ENCODE peak calls at places on chromosomes 3 and 15, in nine cellular contexts. V is spleen, K is aorta, Z is A549, B is cardiac muscle cell, G is upper lobe of right lung, E is PC-9, W is GM23248, L is right cardiac atrium. T is an unnamed sample. For H3K4me1, the result is how much of the 10 kb centered on the place peaks cover.

GRCh38 chr15:51076142-51076897 is 18.4 kb downstream of the TNFAIP8L3 start:
- DNase-seq in G (no peak), E (no peak), W (no peak), B (no peak), L (no peak), K (no peak), Z (no peak), V (no peak), T (no peak)

GRCh38 chr3:173789530-173789929 is 392.0 kb downstream of the NLGN1 start:
- DNase-seq in W (peak), K (no peak), E (no peak), B (no peak), G (no peak), V (no peak), L (no peak), Z (no peak), T (peak)

GRCh38 chr3:12922881-12923431 is 81.6 kb upstream of the RPL32 start:
- DNase-seq in W (no peak), G (no peak), B (no peak), L (no peak), V (no peak), E (no peak), Z (no peak), K (no peak), T (no peak)

GRCh38 chr15:66931768-66932633 is 133.4 kb upstream of the SMAD3 start:
- DNase-seq in V (no peak), L (no peak), W (peak), B (peak), K (peak), E (peak), Z (peak), G (peak), T (peak)

GRCh38 chr15:86863226-86863915 is 783.7 kb downstream of the AGBL1 start:
- DNase-seq in G (no peak), V (no peak), Z (no peak), L (no peak), E (no peak), W (peak), K (no peak), B (peak), T (peak)

GRCh38 chr3:197682713-197683112 is 54.0 kb downstream of the RUBCN start:
- DNase-seq in G (no peak), Z (peak), E (no peak), B (peak), W (no peak), V (no peak), K (no peak), L (no peak), T (no peak)

GRCh38 chr3:140398387-140398786 is 279.5 kb upstream of the TRIM42 start:
- DNase-seq in E (no peak), G (no peak), L (no peak), K (no peak), Z (no peak), W (no peak), V (no peak), B (no peak), T (no peak)

GRCh38 chr3:50516048-50516871 is 12.8 kb upstream of the CACNA2D2 start:
- DNase-seq in K (no peak), W (peak), V (peak), L (peak), E (no peak), Z (no peak), B (peak), G (peak), T (no peak)

GRCh38 chr3:123758081-123758564 is 126.0 kb downstream of the MYLK start:
- DNase-seq in Z (peak), V (no peak), L (no peak), K (peak), G (no peak), B (no peak), E (no peak), W (peak), T (peak)

GRCh38 chr3:53166781-53167291 is 5.8 kb downstream of the PRKCD start:
- DNase-seq in K (peak), E (no peak), B (no peak), W (peak), L (peak), G (peak), V (peak), Z (no peak), T (peak)

GRCh38 chr15:79853492-79854328 is 43.1 kb downstream of the MTHFS start:
- DNase-seq in B (peak), K (no peak), G (no peak), L (peak), Z (peak), W (peak), V (peak), E (peak), T (peak)

GRCh38 chr3:177610677-177611654 is 413.7 kb upstream of the TBL1XR1 start:
- DNase-seq in V (no peak), G (no peak), W (no peak), B (peak), L (peak), Z (no peak), E (peak), K (no peak), T (peak)

GRCh38 chr15:52383100-52383588 is 87.5 kb upstream of the MYO5C start:
- DNase-seq in L (no peak), V (no peak), E (no peak), K (no peak), G (no peak), W (peak), Z (no peak), B (no peak), T (peak)

GRCh38 chr3:153624310-153625030 is 462.4 kb downstream of the RAP2B start:
- DNase-seq in Z (no peak), L (no peak), W (no peak), E (no peak), K (no peak), V (no peak), G (no peak), B (no peak), T (no peak)

GRCh38 chr3:122415104-122415744 is 638 bp downstream of the WDR5B start:
- DNase-seq in L (no peak), B (peak), V (no peak), K (no peak), Z (peak), E (peak), G (no peak), W (peak), T (peak)

GRCh38 chr3:14775011-14775410 is 43.8 kb upstream of the FGD5 start:
- DNase-seq in Z (no peak), W (no peak), L (no peak), E (no peak), K (no peak), V (peak), B (no peak), G (peak), T (no peak)

GRCh38 chr15:67884514-67885225 is 44.8 kb upstream of the RNU6-1 start:
- DNase-seq in L (peak), B (peak), Z (peak), V (peak), K (peak), G (peak), E (peak), W (peak), T (peak)

GRCh38 chr3:44833394-44833793 is 28.3 kb upstream of the TMEM42 start:
- DNase-seq in L (no peak), Z (no peak), G (no peak), K (no peak), E (no peak), B (peak), W (no peak), V (no peak), T (no peak)

GRCh38 chr3:121786485-121786884 is 36.9 kb upstream of the GOLGB1 start:
- DNase-seq in Z (no peak), B (no peak), K (no peak), G (no peak), L (no peak), V (no peak), W (peak), E (no peak), T (no peak)

GRCh38 chr15:90931737-90932659 is at the start of gene HDDC3:
- DNase-seq in L (peak), B (peak), G (peak), K (peak), V (peak), W (peak), E (peak), Z (peak), T (peak)

GRCh38 chr3:57354768-57355167 is 62.3 kb upstream of the ASB14 start:
- DNase-seq in L (no peak), E (no peak), W (no peak), B (no peak), Z (no peak), V (no peak), K (no peak), G (no peak), T (no peak)

GRCh38 chr3:16073218-16073617 is 101.3 kb upstream of the GALNT15 start:
- DNase-seq in Z (no peak), V (no peak), B (no peak), W (no peak), E (no peak), G (no peak), K (no peak), L (no peak), T (peak)

GRCh38 chr3:56790016-56790950 is 11.5 kb downstream of the ARHGEF3 start:
- DNase-seq in V (no peak), E (no peak), L (no peak), G (no peak), B (no peak), W (no peak), Z (no peak), K (no peak), T (no peak)

GRCh38 chr15:44662478-44663409 is 718 bp downstream of the SPG11 start:
- DNase-seq in B (peak), W (peak), G (peak), K (peak), V (peak), E (peak), Z (peak), L (peak), T (peak)

GRCh38 chr15:94061041-94061440 is 170.3 kb upstream of the MCTP2 start:
- DNase-seq in G (no peak), K (no peak), B (no peak), Z (no peak), L (no peak), E (no peak), W (peak), V (no peak), T (peak)

GRCh38 chr3:22117751-22118346 is 366.8 kb upstream of the ZNF385D start:
- DNase-seq in K (no peak), Z (peak), L (no peak), V (no peak), G (no peak), W (peak), E (no peak), B (peak), T (peak)

DNA sequence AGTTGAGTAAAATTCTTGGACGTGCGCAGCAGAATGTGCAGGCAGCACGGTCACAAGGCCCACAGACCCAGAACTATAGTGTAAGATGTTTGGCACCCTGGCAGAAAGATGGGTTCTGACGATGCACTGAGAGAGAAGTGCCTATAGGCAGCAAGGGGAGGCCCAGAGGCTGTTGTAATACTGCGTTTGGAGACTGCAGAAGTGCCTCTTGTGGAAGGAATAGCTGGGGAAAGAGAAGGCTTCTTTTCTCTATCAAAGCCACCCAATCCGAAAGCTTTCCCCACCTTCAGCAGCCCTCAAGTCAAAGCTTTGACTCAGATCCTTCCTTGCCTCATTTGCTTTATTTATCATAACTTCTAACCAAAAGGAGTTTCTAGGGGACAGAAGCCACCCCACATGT is 5.2 kb upstream of the SIN3A start:
- DNase-seq in B (no peak), G (no peak), K (no peak), E (no peak), Z (no peak), V (no peak), W (peak), L (no peak), T (no peak)
- H3K4me3 ChIP-seq in B (no peak), G (peak), K (no peak), E (peak), Z (peak), V (no peak), W (peak), L (no peak), T (peak)

GRCh38 chr3:143441772-143442171 is 322.2 kb downstream of the CHST2 start:
- DNase-seq in G (no peak), W (no peak), Z (no peak), B (no peak), V (no peak), E (no peak), L (no peak), K (no peak), T (no peak)

GRCh38 chr3:143443851-143444331 is 324.3 kb downstream of the CHST2 start:
- DNase-seq in W (peak), G (no peak), V (no peak), B (no peak), L (peak), K (no peak), Z (peak), E (peak), T (peak)

GRCh38 chr3:143442761-143443477 is 323.3 kb downstream of the CHST2 start:
- DNase-seq in L (no peak), V (no peak), Z (no peak), E (no peak), B (no peak), W (peak), G (no peak), K (no peak), T (peak)

GRCh38 chr3:143447491-143447890 is 327.9 kb downstream of the CHST2 start:
- DNase-seq in E (no peak), W (no peak), B (no peak), K (no peak), Z (no peak), V (no peak), L (no peak), G (no peak), T (no peak)

GRCh38 chr3:143445118-143445517 is 325.5 kb downstream of the CHST2 start:
- DNase-seq in Z (no peak), G (no peak), B (no peak), K (no peak), W (peak), V (no peak), L (no peak), E (no peak), T (peak)
- H3K4me1 ChIP-seq in Z (under half), G (under half), B (under half), K (under half), W (under half), V (under half), L (under half), E (under half), T (under half)

DNA sequence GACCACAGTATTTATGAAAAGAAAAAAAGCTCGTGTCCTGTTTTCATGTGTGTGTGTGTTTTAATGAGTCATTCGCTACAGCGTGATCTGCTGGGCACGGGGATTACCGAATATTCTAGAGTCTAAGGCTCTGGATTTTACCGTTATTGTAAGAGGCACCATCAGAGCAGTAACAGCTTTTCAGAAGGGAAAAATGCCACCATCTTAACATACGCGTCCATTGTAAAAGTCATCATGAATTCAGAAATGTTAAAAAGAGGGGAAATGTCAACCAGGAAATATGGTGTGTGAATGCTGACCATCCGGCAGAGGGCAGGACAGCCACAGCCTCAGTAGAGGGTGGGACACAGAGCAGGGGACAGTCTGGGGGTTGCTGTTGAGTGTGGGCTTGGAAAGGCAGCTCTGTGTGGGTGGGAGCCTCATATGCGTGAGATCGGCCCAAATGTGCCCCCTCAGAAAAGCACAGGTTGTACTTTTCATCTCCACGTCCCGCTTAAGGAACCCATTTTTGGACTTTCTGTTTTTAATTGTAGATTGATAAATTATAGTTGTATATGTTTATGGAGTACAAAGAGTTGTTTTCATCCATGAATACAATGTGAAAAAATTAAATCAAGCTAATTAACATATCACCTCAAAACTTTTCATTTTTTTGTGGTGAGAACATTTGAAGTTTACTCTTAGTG is 69.6 kb downstream of the ASB7 start:
- DNase-seq in V (peak), Z (peak), K (no peak), E (peak), G (no peak), L (peak), B (peak), W (peak), T (peak)
- H3K4me3 ChIP-seq in V (no peak), Z (peak), K (no peak), E (no peak), G (no peak), L (no peak), B (no peak), W (peak), T (no peak)

GRCh38 chr3:48422272-48422671 is 7.6 kb downstream of the PLXNB1 start:
- DNase-seq in E (no peak), K (no peak), W (no peak), B (no peak), G (no peak), L (peak), V (no peak), Z (no peak), T (no peak)

GRCh38 chr3:48423883-48424695 is 5.8 kb downstream of the PLXNB1 start:
- DNase-seq in K (no peak), E (no peak), B (no peak), L (peak), V (no peak), G (no peak), W (no peak), Z (no peak), T (no peak)

GRCh38 chr3:48425281-48425812 is 4.5 kb downstream of the PLXNB1 start:
- DNase-seq in W (no peak), L (peak), Z (no peak), V (no peak), G (no peak), K (no peak), E (no peak), B (peak), T (no peak)

GRCh38 chr3:48422691-48423090 is 7.2 kb downstream of the PLXNB1 start:
- DNase-seq in L (peak), W (no peak), B (no peak), E (no peak), K (no peak), V (no peak), G (no peak), Z (no peak), T (no peak)

DNA sequence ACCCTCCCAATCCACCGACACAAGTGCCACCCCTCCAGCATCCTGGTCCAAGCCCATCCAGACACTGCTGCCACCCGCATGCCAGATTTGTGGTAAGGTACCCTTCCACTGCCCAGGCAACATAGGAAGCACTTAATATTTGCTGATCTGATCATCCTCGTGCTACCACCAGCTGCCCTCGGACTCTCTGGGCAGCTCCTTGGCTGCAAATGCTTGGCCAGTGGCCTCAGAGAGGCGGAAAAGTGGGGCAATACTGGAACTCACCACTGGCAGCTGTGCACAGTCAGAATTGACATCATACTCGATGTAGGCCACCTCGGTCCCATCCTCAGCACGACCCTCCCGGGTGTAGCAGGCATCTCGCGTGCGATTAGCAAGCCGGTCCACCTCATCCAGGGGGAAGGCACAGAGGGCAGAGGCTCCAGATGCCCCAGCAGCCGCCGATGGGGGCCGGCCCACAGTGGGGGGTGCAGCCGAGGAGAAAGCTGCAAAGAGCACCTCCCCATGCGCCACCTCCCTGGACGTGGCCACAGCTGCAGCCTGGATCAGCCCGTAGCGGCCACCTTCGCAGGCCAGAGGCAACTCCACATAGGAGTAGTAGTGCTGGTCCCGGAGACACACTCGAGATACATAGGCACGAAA is 6.5 kb downstream of the PLXNB1 start:
- DNase-seq in G (no peak), E (no peak), Z (no peak), W (no peak), B (no peak), L (peak), V (no peak), K (no peak), T (no peak)
- H3K4me1 ChIP-seq in G (under half), E (under half), Z (under half), W (under half), B (under half), L (under half), V (under half), K (under half), T (under half)

DNA sequence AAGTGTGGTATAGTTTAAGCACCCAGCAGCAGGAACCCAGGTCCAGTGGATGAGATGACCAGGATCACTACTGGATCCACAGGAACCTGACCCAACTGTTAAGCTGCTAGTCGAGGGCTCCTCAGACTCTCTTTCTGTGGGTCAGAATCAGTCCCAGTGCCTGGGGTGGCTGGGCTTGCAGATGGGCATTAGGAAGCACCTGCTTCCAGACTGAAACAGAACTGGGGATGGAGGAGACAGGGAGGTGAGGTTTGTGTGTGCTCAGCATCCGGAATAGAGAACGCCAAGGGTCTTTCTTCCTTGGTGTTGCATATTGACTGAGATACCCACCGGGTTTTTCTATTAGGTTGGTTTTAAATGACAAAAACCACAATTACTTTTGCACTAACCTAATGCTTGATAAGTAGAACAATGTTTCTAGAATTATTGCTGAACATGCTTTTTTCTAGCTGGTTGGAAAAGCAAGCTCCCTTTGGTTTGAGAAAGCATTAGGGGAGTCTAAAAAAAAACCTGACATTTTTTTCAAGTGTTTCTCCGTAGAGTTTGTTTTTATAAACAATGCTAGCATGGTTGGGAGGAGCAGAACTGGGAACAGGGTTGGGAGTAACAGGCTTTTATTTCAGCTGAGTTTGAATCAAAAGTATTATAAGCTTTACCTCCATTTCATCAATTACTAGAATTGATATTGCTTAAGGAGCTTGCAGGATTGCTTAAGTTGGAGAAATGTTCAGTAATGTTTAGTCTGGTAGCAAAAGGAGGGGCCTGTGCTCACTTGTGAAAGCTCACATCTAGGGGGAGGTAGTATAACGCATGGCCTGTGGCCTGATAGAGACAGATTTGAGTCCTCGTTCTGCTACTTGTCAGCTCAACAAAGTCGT is 913 bp downstream of the ST3GAL6 start:
- DNase-seq in Z (no peak), B (no peak), E (no peak), K (no peak), L (no peak), G (no peak), W (no peak), V (peak), T (no peak)
- H3K4me3 ChIP-seq in Z (no peak), B (no peak), E (no peak), K (no peak), L (no peak), G (peak), W (no peak), V (peak), T (no peak)

T was measured in PC-3.